ENCODE peak calls at places on chromosomes 3 and 15, in six cellular contexts. D, O, W, F, R and E are unnamed samples.

GRCh38 chr3:40803311-40803710 is 278.6 kb downstream of the ZNF621 start:
- ATAC-seq in R (no peak), F (no peak), D (no peak), W (no peak), O (no peak), E (no peak)

GRCh38 chr15:48358229-48358641 is 27.0 kb downstream of the DUT start:
- ATAC-seq in R (peak; percentile 54), W (no peak), O (peak; percentile 66), D (no peak), F (peak; percentile 70), E (peak; percentile 87)

GRCh38 chr3:190073264-190073663 is 47.4 kb downstream of the P3H2 start:
- ATAC-seq in R (no peak), O (no peak), D (no peak), F (no peak), W (no peak), E (no peak)

GRCh38 chr3:61522629-61523028 is 38.7 kb upstream of the PTPRG start:
- ATAC-seq in R (no peak), W (no peak), D (no peak), O (no peak), F (peak; percentile 45), E (no peak)

GRCh38 chr3:46586738-46587246 is 20.7 kb upstream of the LRRC2 start:
- ATAC-seq in W (no peak), O (no peak), F (no peak), D (no peak), R (no peak), E (no peak)

GRCh38 chr15:59570364-59570763 is 41.2 kb upstream of the GCNT3 start:
- ATAC-seq in F (no peak), D (no peak), O (no peak), R (no peak), W (no peak), E (no peak)

GRCh38 chr15:51887887-51888592 is 58.6 kb downstream of the TMOD3 start:
- ATAC-seq in R (peak; percentile 32), W (no peak), O (no peak), F (no peak), D (no peak), E (no peak)

GRCh38 chr15:31465083-31465955 is 138.7 kb downstream of the KLF13 start:
- ATAC-seq in D (no peak), F (no peak), W (no peak), R (peak; percentile 73), O (no peak), E (no peak)

GRCh38 chr3:49712166-49712565 is 7.3 kb downstream of the AMIGO3 start:
- ATAC-seq in D (no peak), W (no peak), F (no peak), O (no peak), R (no peak), E (no peak)

GRCh38 chr3:148585671-148586379 is 111.9 kb upstream of the AGTR1 start:
- ATAC-seq in W (no peak), D (no peak), O (no peak), R (no peak), F (no peak), E (no peak)

GRCh38 chr3:184568591-184568917 is 7.0 kb downstream of the EPHB3 start:
- ATAC-seq in O (peak; percentile 27), D (no peak), F (no peak), W (peak; percentile 11), R (no peak), E (peak; percentile 18)

GRCh38 chr15:95148183-95148582 is 916.8 kb downstream of the MCTP2 start:
- ATAC-seq in R (no peak), O (no peak), F (no peak), D (no peak), W (no peak), E (no peak)

GRCh38 chr15:55796321-55796965 is 53.5 kb upstream of the PRTG start:
- ATAC-seq in O (no peak), D (no peak), W (no peak), F (no peak), R (no peak), E (no peak)

GRCh38 chr3:143974877-143975238 is 3.2 kb downstream of the DIPK2A start:
- ATAC-seq in D (no peak), W (no peak), R (no peak), F (no peak), O (no peak), E (no peak)

GRCh38 chr3:29513236-29513635 is 232.4 kb downstream of the RBMS3 start:
- ATAC-seq in R (no peak), O (peak; percentile 28), D (no peak), W (no peak), F (peak; percentile 77), E (peak; percentile 40)

GRCh38 chr3:112579232-112579631 is 17.4 kb downstream of the SLC35A5 start:
- ATAC-seq in R (no peak), D (no peak), F (no peak), W (no peak), O (no peak), E (no peak)

GRCh38 chr3:101026244-101026643 is 33.0 kb upstream of the ABI3BP start:
- ATAC-seq in R (no peak), O (no peak), F (peak; percentile 37), D (no peak), W (no peak), E (no peak)

GRCh38 chr3:33848624-33849347 is 50.4 kb downstream of the PDCD6IP start:
- ATAC-seq in O (no peak), D (no peak), W (peak; percentile 87), R (no peak), F (no peak), E (no peak)

GRCh38 chr3:57961828-57962447 is 46.3 kb upstream of the FLNB start:
- ATAC-seq in O (no peak), D (no peak), R (peak; percentile 77), F (no peak), W (no peak), E (peak; percentile 81)

GRCh38 chr15:90413411-90414379 is 25.7 kb downstream of the IQGAP1 start:
- ATAC-seq in R (peak; percentile 28), W (peak; percentile 39), O (peak; percentile 48), F (peak; percentile 27), D (no peak), E (peak; percentile 33)

GRCh38 chr3:30511524-30512278 is 94.7 kb upstream of the TGFBR2 start:
- ATAC-seq in F (peak; percentile 94), W (no peak), D (peak; percentile 91), O (peak; percentile 86), R (peak; percentile 53), E (peak; percentile 74)

GRCh38 chr15:32956006-32956405 is 238.2 kb downstream of the GREM1 start:
- ATAC-seq in O (peak; percentile 78), R (peak; percentile 77), F (peak; percentile 51), W (no peak), D (no peak), E (peak; percentile 70)

GRCh38 chr15:69342460-69343076 is 43.9 kb downstream of the PAQR5 start:
- ATAC-seq in W (no peak), F (no peak), D (no peak), O (no peak), R (no peak), E (peak; percentile 52)

GRCh38 chr3:157660847-157661246 is 157.6 kb upstream of the VEPH1 start:
- ATAC-seq in O (no peak), D (no peak), R (no peak), F (no peak), W (no peak), E (peak; percentile 67)

GRCh38 chr3:16114381-16114916 is 60.0 kb upstream of the GALNT15 start:
- ATAC-seq in W (no peak), O (peak; percentile 70), F (peak; percentile 64), D (no peak), R (no peak), E (no peak)

GRCh38 chr3:42544492-42545283 is 37.1 kb downstream of the SEC22C start:
- ATAC-seq in W (no peak), R (no peak), D (no peak), O (peak; percentile 58), F (peak; percentile 69), E (peak; percentile 51)

GRCh38 chr15:76382987-76383728 is 46.6 kb downstream of the ISL2 start:
- ATAC-seq in R (no peak), W (no peak), D (no peak), O (no peak), F (no peak), E (no peak)